ENCODE peak calls at places on chromosome 7, in seven cellular contexts. V is SJSA1, U is astrocyte, W is left ventricle myocardium inferior, O is sigmoid colon, S is body of pancreas, G is colonic mucosa. Q is an unnamed sample.
A peak's percentile ranks its signal among the peaks of the same experiment; 100 is the strongest.

GRCh38 chr7:30281791-30282190 is 2.6 kb upstream of the ZNRF2 start:
- DNase-seq in V (no peak), U (no peak), W (no peak), O (no peak), S (no peak), G (peak; percentile 85), Q (no peak)

GRCh38 chr7:31783221-31783620 is 96.2 kb downstream of the PPP1R17 start:
- DNase-seq in V (no peak), U (no peak), W (no peak), O (no peak), S (no peak), G (no peak), Q (no peak)

GRCh38 chr7:12696001-12696400 is 8.6 kb downstream of the ARL4A start:
- DNase-seq in V (no peak), U (no peak), W (no peak), O (no peak), S (no peak), G (no peak), Q (no peak)

GRCh38 chr7:20021834-20022233 is 195.3 kb downstream of the MACC1 start:
- DNase-seq in V (no peak), U (peak; percentile 68), W (no peak), O (no peak), S (no peak), G (no peak), Q (no peak)

GRCh38 chr7:55245271-55245723 is 119.8 kb upstream of the LANCL2 start:
- DNase-seq in V (no peak), U (peak; percentile 99), W (no peak), O (no peak), S (no peak), G (peak; percentile 15), Q (no peak)

GRCh38 chr7:17371656-17372524 is 73.4 kb downstream of the AHR start:
- DNase-seq in V (peak; percentile 83), U (peak; percentile 98), W (no peak), O (no peak), S (no peak), G (peak; percentile 24), Q (no peak)

GRCh38 chr7:128891110-128891941 is 19.2 kb downstream of the KCP start:
- DNase-seq in V (no peak), U (no peak), W (no peak), O (peak; percentile 63), S (peak; percentile 19), G (no peak), Q (no peak)

GRCh38 chr7:64098-64521 is 128.3 kb upstream of the FAM20C start:
- DNase-seq in V (peak; percentile 62), U (peak; percentile 43), W (peak; percentile 65), O (peak; percentile 86), S (peak; percentile 62), G (peak; percentile 49), Q (peak; percentile 35)

GRCh38 chr7:97025983-97026704 is 1.5 kb upstream of the DLX5 start:
- DNase-seq in V (no peak), U (peak; percentile 4), W (no peak), O (no peak), S (peak; percentile 39), G (no peak), Q (no peak)

GRCh38 chr7:158824028-158824427 is 5.3 kb downstream of the ESYT2 start:
- DNase-seq in V (no peak), U (no peak), W (no peak), O (no peak), S (no peak), G (no peak), Q (no peak)

GRCh38 chr7:132518102-132518838 is 58.0 kb downstream of the PLXNA4 start:
- DNase-seq in V (no peak), U (no peak), W (no peak), O (no peak), S (no peak), G (no peak), Q (no peak)

GRCh38 chr7:59986-60675 is 132.2 kb upstream of the FAM20C start:
- DNase-seq in V (no peak), U (no peak), W (no peak), O (peak; percentile 53), S (peak; percentile 6), G (no peak), Q (no peak)

GRCh38 chr7:100691676-100692577 is 2.1 kb downstream of the GIGYF1 start:
- DNase-seq in V (peak; percentile 67), U (peak; percentile 25), W (peak; percentile 72), O (peak; percentile 89), S (peak; percentile 79), G (peak; percentile 88), Q (peak; percentile 77)

GRCh38 chr7:6284055-6284400 is 11.6 kb upstream of the CYTH3 start:
- DNase-seq in V (peak; percentile 78), U (peak; percentile 27), W (no peak), O (no peak), S (no peak), G (no peak), Q (no peak)

GRCh38 chr7:128266891-128267839 is 26.1 kb downstream of the LEP start:
- DNase-seq in V (no peak), U (peak; percentile 47), W (peak; percentile 54), O (peak; percentile 86), S (peak; percentile 54), G (peak; percentile 56), Q (peak; percentile 60)

GRCh38 chr7:106016331-106016730 is 53.3 kb downstream of the CDHR3 start:
- DNase-seq in V (no peak), U (no peak), W (no peak), O (no peak), S (no peak), G (no peak), Q (no peak)

GRCh38 chr7:103729026-103729425 is 260.4 kb downstream of the RELN start:
- DNase-seq in V (no peak), U (no peak), W (no peak), O (no peak), S (no peak), G (no peak), Q (no peak)

GRCh38 chr7:26292768-26293560 is 1.3 kb downstream of the SNX10 start:
- DNase-seq in V (no peak), U (no peak), W (no peak), O (no peak), S (peak; percentile 41), G (no peak), Q (no peak)

GRCh38 chr7:17506090-17506489 is 207.6 kb downstream of the AHR start:
- DNase-seq in V (no peak), U (peak; percentile 60), W (no peak), O (no peak), S (peak; percentile 44), G (peak; percentile 83), Q (no peak)

DNA sequence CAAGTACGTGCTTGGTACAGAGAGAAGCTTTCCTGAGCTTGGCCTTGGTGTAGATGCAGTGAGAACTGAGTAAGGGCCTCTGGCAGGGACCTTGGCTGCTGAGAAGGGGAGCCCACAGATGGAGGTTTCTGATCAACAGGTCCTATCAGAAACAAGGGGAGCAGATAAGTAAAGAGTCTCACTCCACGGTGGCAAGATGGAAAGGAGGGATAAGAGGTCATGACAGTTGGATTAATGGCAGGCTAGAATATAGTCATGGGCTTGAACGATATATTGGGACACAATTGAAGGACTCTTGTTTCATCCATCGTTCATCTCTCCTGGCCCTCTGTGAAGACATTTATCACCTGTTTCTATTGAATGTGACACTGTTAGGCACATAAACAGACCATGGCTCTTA is 41.5 kb downstream of the MET start:
- DNase-seq in V (no peak), U (no peak), W (no peak), O (no peak), S (no peak), G (no peak), Q (no peak)
- H3K27ac ChIP-seq in V (no peak overlapping the region), U (peak overlapping the region; percentile 29), W (no peak overlapping the region), O (no peak overlapping the region), S (no peak overlapping the region), G (no peak overlapping the region), Q (no peak overlapping the region)

GRCh38 chr7:77685219-77685618 is 11.0 kb upstream of the RSBN1L start:
- DNase-seq in V (no peak), U (peak; percentile 6), W (no peak), O (no peak), S (peak; percentile 69), G (peak; percentile 49), Q (no peak)
- H3K27ac ChIP-seq in V (no peak overlapping the region), U (no peak overlapping the region), W (no peak overlapping the region), O (peak overlapping the region; percentile 67), S (peak overlapping the region; percentile 56), G (peak overlapping the region; percentile 35), Q (no peak overlapping the region)

DNA sequence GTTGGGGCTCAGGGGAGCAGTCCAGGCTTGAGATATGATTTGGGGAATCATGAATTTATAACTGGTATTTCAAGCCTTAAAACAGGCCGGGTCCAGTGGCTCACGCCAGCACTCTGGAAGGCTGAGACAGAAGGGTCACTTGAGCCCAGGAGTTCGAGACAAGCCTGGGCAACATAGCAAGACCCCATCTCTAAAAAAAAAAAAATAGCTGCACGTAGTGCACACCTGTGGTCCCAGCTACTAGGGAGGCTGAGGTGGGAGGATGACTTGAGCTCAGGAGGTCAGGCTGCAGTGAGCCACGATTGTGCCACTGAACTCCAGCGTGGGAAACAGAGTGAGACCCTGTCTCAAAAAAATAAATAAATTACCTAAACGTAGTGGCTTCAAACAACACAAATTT is 81.7 kb upstream of the GTF2I start:
- DNase-seq in V (no peak), U (no peak), W (no peak), O (no peak), S (no peak), G (no peak), Q (no peak)
- H3K27ac ChIP-seq in V (no peak overlapping the region), U (no peak overlapping the region), W (no peak overlapping the region), O (no peak overlapping the region), S (no peak overlapping the region), G (no peak overlapping the region), Q (no peak overlapping the region)

DNA sequence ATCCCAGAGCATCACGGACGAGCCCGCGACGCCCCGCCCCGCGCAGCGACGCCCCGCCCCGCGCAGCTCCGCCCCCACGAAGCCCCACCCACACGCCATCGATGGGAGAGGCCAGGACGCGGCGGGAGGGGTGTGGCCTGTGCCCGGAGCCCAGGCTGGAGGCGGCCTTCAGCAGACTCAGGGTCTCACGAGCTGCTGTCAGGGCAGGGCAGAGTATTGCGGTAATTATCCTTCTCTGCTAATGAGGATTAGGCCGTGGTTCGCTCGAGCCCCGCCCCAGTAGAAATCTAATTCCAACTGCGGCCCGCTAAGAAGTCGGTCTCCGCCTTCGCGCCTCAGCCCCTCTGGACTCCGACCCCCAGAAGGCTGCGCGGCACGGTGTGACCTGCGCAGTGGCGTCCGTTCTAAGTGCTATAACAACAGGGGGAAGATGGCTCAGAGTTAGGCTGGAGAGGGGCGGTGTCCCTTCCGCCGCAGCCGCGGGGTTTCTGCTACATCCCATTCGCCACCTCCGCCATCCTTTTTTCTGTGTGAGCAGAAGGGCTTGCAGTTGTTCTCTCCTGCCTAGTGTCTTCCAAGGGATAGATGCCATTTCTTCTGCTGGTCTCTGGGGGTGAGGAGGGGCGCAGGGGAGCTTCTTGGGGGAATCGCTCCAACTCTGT is 337 bp upstream of the NT5C3A start:
- DNase-seq in V (peak; percentile 94), U (peak; percentile 90), W (peak; percentile 94), O (peak; percentile 96), S (peak; percentile 92), G (peak; percentile 94), Q (peak; percentile 80)
- H3K27ac ChIP-seq in V (peak overlapping the region; percentile 81), U (peak overlapping the region; percentile 92), W (peak overlapping the region; percentile 99), O (peak overlapping the region; percentile 89), S (peak overlapping the region; percentile 84), G (peak overlapping the region; percentile 96), Q (peak overlapping the region; percentile 98)

GRCh38 chr7:64463636-64464375 is 99.1 kb downstream of the ZNF680 start:
- DNase-seq in V (no peak), U (peak; percentile 56), W (peak; percentile 82), O (peak; percentile 78), S (peak; percentile 35), G (peak; percentile 33), Q (peak; percentile 57)
- H3K27ac ChIP-seq in V (no peak overlapping the region), U (no peak overlapping the region), W (peak overlapping the region; percentile 11), O (peak overlapping the region; percentile 40), S (no peak overlapping the region), G (no peak overlapping the region), Q (no peak overlapping the region)